ENCODE peak calls at places on chromosomes 16 and 17, in five cellular contexts. One of them, this sample, is unnamed.

GRCh38 chr16:54115558-54115957 is 171.0 kb downstream of the IRX3 start:
- DNase-seq in kidney: no peak
- DNase-seq in HS-5: no peak
- DNase-seq in WERI-Rb-1: no peak
- DNase-seq in mucosa of descending colon: no peak
- DNase-seq in this sample: no peak

GRCh38 chr16:22063888-22064467 is 28.4 kb upstream of the VWA3A start:
- DNase-seq in HS-5: no peak
- DNase-seq in kidney: no peak
- DNase-seq in WERI-Rb-1: peak
- DNase-seq in mucosa of descending colon: no peak
- DNase-seq in this sample: no peak

GRCh38 chr17:58318627-58319180 is 9.9 kb downstream of the TSPOAP1 start:
- DNase-seq in mucosa of descending colon: no peak
- DNase-seq in kidney: no peak
- DNase-seq in WERI-Rb-1: no peak
- DNase-seq in HS-5: no peak
- DNase-seq in this sample: peak

GRCh38 chr17:17503566-17504130 is 7.5 kb upstream of the RASD1 start:
- DNase-seq in WERI-Rb-1: no peak
- DNase-seq in HS-5: no peak
- DNase-seq in kidney: peak
- DNase-seq in mucosa of descending colon: peak
- DNase-seq in this sample: peak

GRCh38 chr17:4782652-4783051 is 3.5 kb downstream of the VMO1 start:
- DNase-seq in WERI-Rb-1: no peak
- DNase-seq in HS-5: no peak
- DNase-seq in kidney: peak
- DNase-seq in mucosa of descending colon: no peak
- DNase-seq in this sample: no peak

GRCh38 chr16:86176462-86176861 is 277.5 kb downstream of the IRF8 start:
- DNase-seq in HS-5: no peak
- DNase-seq in kidney: no peak
- DNase-seq in mucosa of descending colon: no peak
- DNase-seq in WERI-Rb-1: no peak
- DNase-seq in this sample: no peak

GRCh38 chr17:4074831-4075495 is 67.9 kb downstream of the ZZEF1 start:
- DNase-seq in WERI-Rb-1: no peak
- DNase-seq in kidney: no peak
- DNase-seq in HS-5: no peak
- DNase-seq in mucosa of descending colon: no peak
- DNase-seq in this sample: no peak

GRCh38 chr16:15856901-15857778 is at the start of gene MYH11:
- DNase-seq in kidney: no peak
- DNase-seq in HS-5: no peak
- DNase-seq in mucosa of descending colon: no peak
- DNase-seq in WERI-Rb-1: no peak
- DNase-seq in this sample: no peak

GRCh38 chr16:79613009-79613408 is 12.5 kb upstream of the MAF start:
- DNase-seq in kidney: no peak
- DNase-seq in WERI-Rb-1: no peak
- DNase-seq in mucosa of descending colon: no peak
- DNase-seq in HS-5: no peak
- DNase-seq in this sample: no peak

GRCh38 chr17:75755205-75755901 is 9.6 kb downstream of the GALK1 start:
- DNase-seq in kidney: peak
- DNase-seq in WERI-Rb-1: no peak
- DNase-seq in HS-5: no peak
- DNase-seq in mucosa of descending colon: no peak
- DNase-seq in this sample: no peak

GRCh38 chr17:9028632-9029570 is 7.6 kb downstream of the NTN1 start:
- DNase-seq in WERI-Rb-1: peak
- DNase-seq in mucosa of descending colon: no peak
- DNase-seq in HS-5: no peak
- DNase-seq in kidney: no peak
- DNase-seq in this sample: no peak

GRCh38 chr17:74340470-74341023 is 14.5 kb downstream of the KIF19 start:
- DNase-seq in kidney: no peak
- DNase-seq in mucosa of descending colon: no peak
- DNase-seq in WERI-Rb-1: peak
- DNase-seq in HS-5: no peak
- DNase-seq in this sample: no peak

GRCh38 chr17:17151541-17151940 is 54.6 kb downstream of the PLD6 start:
- DNase-seq in kidney: no peak
- DNase-seq in HS-5: peak
- DNase-seq in WERI-Rb-1: no peak
- DNase-seq in mucosa of descending colon: no peak
- DNase-seq in this sample: no peak